ENCODE peak calls at places on chromosomes 2 and 18, in nine cellular contexts. X is astrocyte of the spinal cord; V is head of caudate nucleus; M is stimulated activated CD4-positive, alpha-beta T cell treated with anti-CD3 and anti-CD28 coated beads, Interleukin-1b, Interleukin-23, amount 100 ng/mL, for 24 hours; R is effector memory CD8-positive, alpha-beta T cell; O is NCI-H510A treated with DMSO at 0.1 percent for 48 hours; Q is A549; Z is lower leg skin; G is left ventricle myocardium inferior. J is an unnamed sample.

GRCh38 chr2:220469201-220469600 is 841.8 kb downstream of the SLC4A3 start:
- DNase-seq in X (peak), V (no peak), M (no peak), R (no peak), O (no peak), Q (no peak), Z (no peak), G (no peak), J (no peak)

GRCh38 chr2:95022309-95023221 is 2.9 kb upstream of the MAL start:
- DNase-seq in X (peak), V (peak), M (peak), R (peak), O (peak), Q (peak), Z (peak), G (peak), J (peak)

GRCh38 chr2:27185331-27186026 is 26.4 kb upstream of the ATRAID start:
- DNase-seq in X (no peak), V (no peak), M (no peak), R (no peak), O (no peak), Q (no peak), Z (peak), G (no peak), J (no peak)

GRCh38 chr2:230875347-230876315 is 10.9 kb downstream of the ITM2C start:
- DNase-seq in X (no peak), V (no peak), M (no peak), R (no peak), O (no peak), Q (no peak), Z (peak), G (no peak), J (no peak)

GRCh38 chr2:47243596-47244323 is 88.7 kb upstream of the STPG4 start:
- DNase-seq in X (no peak), V (no peak), M (no peak), R (no peak), O (no peak), Q (no peak), Z (no peak), G (no peak), J (no peak)

GRCh38 chr18:27713727-27714080 is 463.2 kb downstream of the CDH2 start:
- DNase-seq in X (peak), V (no peak), M (no peak), R (no peak), O (no peak), Q (no peak), Z (no peak), G (no peak), J (no peak)

GRCh38 chr18:62715439-62715792 is at the start of gene PHLPP1:
- DNase-seq in X (no peak), V (no peak), M (no peak), R (no peak), O (no peak), Q (no peak), Z (no peak), G (no peak), J (no peak)

GRCh38 chr18:55861266-55861665 is 273.3 kb upstream of the TCF4 start:
- DNase-seq in X (peak), V (peak), M (no peak), R (no peak), O (no peak), Q (no peak), Z (no peak), G (no peak), J (no peak)

GRCh38 chr2:199136681-199137080 is 321.1 kb downstream of the SATB2 start:
- DNase-seq in X (peak), V (peak), M (no peak), R (no peak), O (no peak), Q (no peak), Z (no peak), G (no peak), J (no peak)

GRCh38 chr2:160085662-160086061 is 23.2 kb upstream of the PLA2R1 start:
- DNase-seq in X (no peak), V (no peak), M (no peak), R (no peak), O (no peak), Q (no peak), Z (no peak), G (no peak), J (no peak)

GRCh38 chr2:27798948-27799645 is 27.6 kb downstream of the MRPL33 start:
- DNase-seq in X (peak), V (peak), M (no peak), R (no peak), O (no peak), Q (peak), Z (no peak), G (peak), J (no peak)

GRCh38 chr2:225691711-225692110 is 292.2 kb downstream of the NYAP2 start:
- DNase-seq in X (no peak), V (no peak), M (no peak), R (no peak), O (no peak), Q (no peak), Z (no peak), G (no peak), J (no peak)

GRCh38 chr2:71498261-71498701 is 44.9 kb downstream of the DYSF start:
- DNase-seq in X (peak), V (no peak), M (no peak), R (no peak), O (no peak), Q (peak), Z (no peak), G (no peak), J (no peak)

GRCh38 chr2:238498188-238498587 is 71.5 kb downstream of the ASB1 start:
- DNase-seq in X (no peak), V (no peak), M (no peak), R (no peak), O (no peak), Q (no peak), Z (peak), G (no peak), J (no peak)

GRCh38 chr2:180604077-180604476 is 376.3 kb upstream of the UBE2E3 start:
- DNase-seq in X (no peak), V (no peak), M (no peak), R (peak), O (no peak), Q (no peak), Z (no peak), G (no peak), J (no peak)

GRCh38 chr2:104375206-104375605 is 478.7 kb upstream of the POU3F3 start:
- DNase-seq in X (no peak), V (no peak), M (no peak), R (no peak), O (peak), Q (no peak), Z (no peak), G (no peak), J (no peak)

GRCh38 chr2:231933916-231934401 is 7.8 kb upstream of the NPPC start:
- DNase-seq in X (no peak), V (no peak), M (no peak), R (no peak), O (no peak), Q (no peak), Z (peak), G (peak), J (no peak)

GRCh38 chr2:66509326-66509811 is 74.4 kb downstream of the MEIS1 start:
- DNase-seq in X (peak), V (no peak), M (no peak), R (no peak), O (no peak), Q (no peak), Z (no peak), G (no peak), J (no peak)

GRCh38 chr2:97699765-97700444 is 13.5 kb upstream of the ZAP70 start:
- DNase-seq in X (peak), V (peak), M (no peak), R (peak), O (peak), Q (peak), Z (peak), G (peak), J (peak)

GRCh38 chr2:112959109-112959591 is 18.7 kb upstream of the IL36G start:
- DNase-seq in X (no peak), V (no peak), M (no peak), R (no peak), O (no peak), Q (no peak), Z (no peak), G (no peak), J (no peak)

GRCh38 chr18:14936313-14936712 is 188.3 kb downstream of the ANKRD30B start:
- DNase-seq in X (no peak), V (no peak), M (no peak), R (no peak), O (no peak), Q (no peak), Z (no peak), G (no peak), J (no peak)

GRCh38 chr2:160842286-160842685 is 317.9 kb upstream of the TANK start:
- DNase-seq in X (no peak), V (no peak), M (no peak), R (no peak), O (no peak), Q (no peak), Z (no peak), G (no peak), J (no peak)

GRCh38 chr2:207746131-207746530 is 23.6 kb downstream of the FZD5 start:
- DNase-seq in X (peak), V (peak), M (no peak), R (peak), O (peak), Q (peak), Z (no peak), G (no peak), J (no peak)

GRCh38 chr18:40355701-40356100 is 1599.3 kb upstream of the PIK3C3 start:
- DNase-seq in X (peak), V (no peak), M (no peak), R (no peak), O (no peak), Q (no peak), Z (no peak), G (no peak), J (no peak)

GRCh38 chr2:23926289-23926749 is 604 bp downstream of the ATAD2B start:
- DNase-seq in X (no peak), V (peak), M (peak), R (no peak), O (peak), Q (peak), Z (peak), G (peak), J (peak)

GRCh38 chr2:125167820-125168219 is 1142.7 kb downstream of the CNTNAP5 start:
- DNase-seq in X (peak), V (no peak), M (no peak), R (no peak), O (no peak), Q (no peak), Z (no peak), G (no peak), J (no peak)

GRCh38 chr2:10504994-10505820 is 57.1 kb upstream of the ODC1 start:
- DNase-seq in X (no peak), V (no peak), M (no peak), R (no peak), O (no peak), Q (no peak), Z (peak), G (no peak), J (no peak)

GRCh38 chr18:10270160-10270571 is 184.3 kb upstream of the APCDD1 start:
- DNase-seq in X (peak), V (peak), M (no peak), R (no peak), O (no peak), Q (no peak), Z (no peak), G (peak), J (no peak)

GRCh38 chr2:26640331-26640745 is 828 bp downstream of the CIB4 start:
- DNase-seq in X (peak), V (no peak), M (no peak), R (no peak), O (no peak), Q (no peak), Z (peak), G (no peak), J (no peak)

GRCh38 chr2:44884677-44885076 is 56.8 kb upstream of the SIX3 start:
- DNase-seq in X (no peak), V (no peak), M (no peak), R (no peak), O (no peak), Q (no peak), Z (no peak), G (no peak), J (no peak)

GRCh38 chr18:37452697-37453385 is 112.8 kb downstream of the CELF4 start:
- DNase-seq in X (no peak), V (no peak), M (no peak), R (no peak), O (peak), Q (no peak), Z (no peak), G (no peak), J (no peak)

GRCh38 chr18:5628512-5629255 is 84.9 kb upstream of the EPB41L3 start:
- DNase-seq in X (peak), V (peak), M (no peak), R (no peak), O (peak), Q (no peak), Z (peak), G (peak), J (no peak)

GRCh38 chr18:48440924-48441323 is 31.7 kb upstream of the ZBTB7C start:
- DNase-seq in X (no peak), V (no peak), M (no peak), R (no peak), O (no peak), Q (no peak), Z (peak), G (no peak), J (no peak)

GRCh38 chr2:205586626-205587025 is 95.7 kb upstream of the NRP2 start:
- DNase-seq in X (no peak), V (no peak), M (no peak), R (no peak), O (no peak), Q (no peak), Z (no peak), G (no peak), J (no peak)

GRCh38 chr2:215503381-215503780 is 67.5 kb upstream of the FN1 start:
- DNase-seq in X (no peak), V (no peak), M (no peak), R (no peak), O (no peak), Q (no peak), Z (no peak), G (no peak), J (no peak)

GRCh38 chr18:58848685-58849084 is 16.0 kb upstream of the ZNF532 start:
- DNase-seq in X (no peak), V (no peak), M (no peak), R (no peak), O (no peak), Q (no peak), Z (no peak), G (no peak), J (no peak)

GRCh38 chr2:46411245-46411641 is 68.1 kb upstream of the TMEM247 start:
- DNase-seq in X (no peak), V (no peak), M (no peak), R (no peak), O (no peak), Q (no peak), Z (no peak), G (no peak), J (no peak)

GRCh38 chr2:171160630-171161424 is at the start of gene TLK1:
- DNase-seq in X (peak), V (peak), M (peak), R (peak), O (peak), Q (peak), Z (peak), G (peak), J (peak)